ENCODE peak calls at places on chromosomes 2 and 18, in eight cellular contexts. One of them, this sample, is unnamed.
A peak's percentile ranks its signal among the peaks of the same experiment; 100 is the strongest.

GRCh38 chr2:225584821-225585220 is 185.3 kb downstream of the NYAP2 start:
- DNase-seq in psoas muscle: no peak
- DNase-seq in sigmoid colon: no peak
- DNase-seq in GM23338: no peak
- DNase-seq in lung: no peak
- DNase-seq in upper lobe of right lung: no peak
- DNase-seq in tibial nerve: no peak
- DNase-seq in HL-60: no peak
- DNase-seq in this sample: no peak

GRCh38 chr2:102062802-102063201 is 71.0 kb downstream of the IL1R2 start:
- DNase-seq in psoas muscle: no peak
- DNase-seq in sigmoid colon: no peak
- DNase-seq in GM23338: no peak
- DNase-seq in lung: no peak
- DNase-seq in upper lobe of right lung: no peak
- DNase-seq in tibial nerve: no peak
- DNase-seq in HL-60: no peak
- DNase-seq in this sample: no peak

GRCh38 chr2:171811229-171811628 is 82.8 kb downstream of the SLC25A12 start:
- DNase-seq in psoas muscle: no peak
- DNase-seq in sigmoid colon: no peak
- DNase-seq in GM23338: peak; percentile 48
- DNase-seq in lung: no peak
- DNase-seq in upper lobe of right lung: no peak
- DNase-seq in tibial nerve: no peak
- DNase-seq in HL-60: no peak
- DNase-seq in this sample: no peak

GRCh38 chr2:174546519-174547506 is 50.8 kb downstream of the WIPF1 start:
- DNase-seq in psoas muscle: no peak
- DNase-seq in sigmoid colon: no peak
- DNase-seq in GM23338: peak; percentile 82
- DNase-seq in lung: no peak
- DNase-seq in upper lobe of right lung: no peak
- DNase-seq in tibial nerve: no peak
- DNase-seq in HL-60: no peak
- DNase-seq in this sample: no peak

GRCh38 chr18:58895385-58895784 is 30.7 kb downstream of the ZNF532 start:
- DNase-seq in psoas muscle: no peak
- DNase-seq in sigmoid colon: no peak
- DNase-seq in GM23338: no peak
- DNase-seq in lung: no peak
- DNase-seq in upper lobe of right lung: no peak
- DNase-seq in tibial nerve: no peak
- DNase-seq in HL-60: no peak
- DNase-seq in this sample: no peak

GRCh38 chr2:201955702-201956141 is 77.9 kb upstream of the FZD7 start:
- DNase-seq in psoas muscle: peak; percentile 68
- DNase-seq in sigmoid colon: peak; percentile 74
- DNase-seq in GM23338: no peak
- DNase-seq in lung: no peak
- DNase-seq in upper lobe of right lung: no peak
- DNase-seq in tibial nerve: no peak
- DNase-seq in HL-60: no peak
- DNase-seq in this sample: no peak

GRCh38 chr2:238092486-238093035 is 7.6 kb upstream of the ESPNL start:
- DNase-seq in psoas muscle: peak; percentile 24
- DNase-seq in sigmoid colon: no peak
- DNase-seq in GM23338: no peak
- DNase-seq in lung: no peak
- DNase-seq in upper lobe of right lung: no peak
- DNase-seq in tibial nerve: no peak
- DNase-seq in HL-60: no peak
- DNase-seq in this sample: no peak

GRCh38 chr2:70123051-70123828 is 36.0 kb downstream of the PCBP1 start:
- DNase-seq in psoas muscle: peak; percentile 82
- DNase-seq in sigmoid colon: peak; percentile 85
- DNase-seq in GM23338: peak; percentile 96
- DNase-seq in lung: peak; percentile 41
- DNase-seq in upper lobe of right lung: no peak
- DNase-seq in tibial nerve: peak; percentile 55
- DNase-seq in HL-60: no peak
- DNase-seq in this sample: no peak

GRCh38 chr2:226794751-226795171 is 4.9 kb downstream of the IRS1 start:
- DNase-seq in psoas muscle: no peak
- DNase-seq in sigmoid colon: no peak
- DNase-seq in GM23338: peak; percentile 43
- DNase-seq in lung: no peak
- DNase-seq in upper lobe of right lung: no peak
- DNase-seq in tibial nerve: no peak
- DNase-seq in HL-60: no peak
- DNase-seq in this sample: no peak

GRCh38 chr2:124032799-124033198 is 7.7 kb downstream of the CNTNAP5 start:
- DNase-seq in psoas muscle: no peak
- DNase-seq in sigmoid colon: no peak
- DNase-seq in GM23338: no peak
- DNase-seq in lung: no peak
- DNase-seq in upper lobe of right lung: no peak
- DNase-seq in tibial nerve: no peak
- DNase-seq in HL-60: no peak
- DNase-seq in this sample: no peak

GRCh38 chr18:45383228-45383627 is 232.0 kb upstream of the SLC14A2 start:
- DNase-seq in psoas muscle: no peak
- DNase-seq in sigmoid colon: no peak
- DNase-seq in GM23338: no peak
- DNase-seq in lung: no peak
- DNase-seq in upper lobe of right lung: no peak
- DNase-seq in tibial nerve: no peak
- DNase-seq in HL-60: no peak
- DNase-seq in this sample: no peak

GRCh38 chr18:45384137-45384998 is 230.9 kb upstream of the SLC14A2 start:
- DNase-seq in psoas muscle: peak; percentile 62
- DNase-seq in sigmoid colon: no peak
- DNase-seq in GM23338: peak; percentile 93
- DNase-seq in lung: peak; percentile 54
- DNase-seq in upper lobe of right lung: no peak
- DNase-seq in tibial nerve: peak; percentile 24
- DNase-seq in HL-60: peak; percentile 8
- DNase-seq in this sample: peak; percentile 15

GRCh38 chr18:45386256-45386655 is 229.0 kb upstream of the SLC14A2 start:
- DNase-seq in psoas muscle: peak; percentile 65
- DNase-seq in sigmoid colon: no peak
- DNase-seq in GM23338: peak; percentile 89
- DNase-seq in lung: no peak
- DNase-seq in upper lobe of right lung: no peak
- DNase-seq in tibial nerve: no peak
- DNase-seq in HL-60: no peak
- DNase-seq in this sample: no peak
- TF ChIP-seq CTCF in psoas muscle: peak; percentile 51
- TF ChIP-seq CTCF in sigmoid colon: no peak
- TF ChIP-seq CTCF in GM23338: peak; percentile 81
- TF ChIP-seq CTCF in lung: no peak
- TF ChIP-seq CTCF in upper lobe of right lung: peak; percentile 34
- TF ChIP-seq CTCF in tibial nerve: no peak
- TF ChIP-seq CTCF in HL-60: peak; percentile 38
- TF ChIP-seq CTCF in this sample: peak; percentile 53

GRCh38 chr2:217216316-217216715 is 356.5 kb upstream of the TNP1 start:
- DNase-seq in psoas muscle: no peak
- DNase-seq in sigmoid colon: no peak
- DNase-seq in GM23338: no peak
- DNase-seq in lung: no peak
- DNase-seq in upper lobe of right lung: no peak
- DNase-seq in tibial nerve: no peak
- DNase-seq in HL-60: no peak
- DNase-seq in this sample: no peak
- H3K27me3 ChIP-seq in psoas muscle: no peaks in the 10 kb centered on the region
- H3K27me3 ChIP-seq in sigmoid colon: no peaks in the 10 kb centered on the region
- H3K27me3 ChIP-seq in GM23338: no peaks in the 10 kb centered on the region
- H3K27me3 ChIP-seq in lung: no peaks in the 10 kb centered on the region
- H3K27me3 ChIP-seq in upper lobe of right lung: no peaks in the 10 kb centered on the region
- H3K27me3 ChIP-seq in tibial nerve: no peaks in the 10 kb centered on the region
- H3K27me3 ChIP-seq in HL-60: no peaks in the 10 kb centered on the region
- H3K27me3 ChIP-seq in this sample: no peaks in the 10 kb centered on the region

DNA sequence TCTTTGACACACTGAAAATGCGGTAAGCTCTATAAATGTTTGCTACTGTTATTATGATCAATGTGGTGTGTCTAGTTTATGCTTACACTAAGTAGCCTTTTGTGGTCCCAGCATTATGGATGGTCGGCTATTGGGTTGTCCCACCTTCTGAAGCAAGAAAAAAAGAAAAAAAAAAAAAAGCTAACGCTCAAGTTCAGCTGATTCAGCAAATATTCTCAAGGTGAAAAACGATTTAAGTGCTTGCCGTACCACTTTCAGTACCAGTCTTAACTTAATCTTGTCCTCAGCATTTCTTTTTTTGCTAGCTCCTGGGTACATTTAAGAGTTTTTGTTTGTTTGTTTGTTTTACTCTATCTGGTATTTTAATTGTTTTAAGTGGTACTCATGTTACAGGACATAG is 87.5 kb downstream of the MBD5 start:
- DNase-seq in psoas muscle: no peak
- DNase-seq in sigmoid colon: no peak
- DNase-seq in GM23338: no peak
- DNase-seq in lung: no peak
- DNase-seq in upper lobe of right lung: no peak
- DNase-seq in tibial nerve: no peak
- DNase-seq in HL-60: no peak
- DNase-seq in this sample: no peak
- H3K4me3 ChIP-seq in psoas muscle: no peak overlapping the region
- H3K4me3 ChIP-seq in sigmoid colon: no peak overlapping the region
- H3K4me3 ChIP-seq in GM23338: no peak overlapping the region
- H3K4me3 ChIP-seq in lung: no peak overlapping the region
- H3K4me3 ChIP-seq in upper lobe of right lung: no peak overlapping the region
- H3K4me3 ChIP-seq in tibial nerve: no peak overlapping the region
- H3K4me3 ChIP-seq in HL-60: no peak overlapping the region
- H3K4me3 ChIP-seq in this sample: no peak overlapping the region

GRCh38 chr2:146927080-146927714 is 917.6 kb upstream of the ACVR2A start:
- DNase-seq in psoas muscle: peak; percentile 66
- DNase-seq in sigmoid colon: peak; percentile 81
- DNase-seq in GM23338: peak; percentile 84
- DNase-seq in lung: peak; percentile 53
- DNase-seq in upper lobe of right lung: no peak
- DNase-seq in tibial nerve: no peak
- DNase-seq in HL-60: no peak
- DNase-seq in this sample: no peak
- TF ChIP-seq CTCF in psoas muscle: peak; percentile 39
- TF ChIP-seq CTCF in sigmoid colon: peak; percentile 47
- TF ChIP-seq CTCF in GM23338: peak; percentile 79
- TF ChIP-seq CTCF in lung: peak; percentile 30
- TF ChIP-seq CTCF in upper lobe of right lung: peak; percentile 57
- TF ChIP-seq CTCF in tibial nerve: peak; percentile 67
- TF ChIP-seq CTCF in HL-60: no peak
- TF ChIP-seq CTCF in this sample: peak; percentile 49

GRCh38 chr18:76167440-76167839 is 327.6 kb downstream of the ZNF516 start:
- DNase-seq in psoas muscle: no peak
- DNase-seq in sigmoid colon: no peak
- DNase-seq in GM23338: no peak
- DNase-seq in lung: no peak
- DNase-seq in upper lobe of right lung: no peak
- DNase-seq in tibial nerve: no peak
- DNase-seq in HL-60: no peak
- DNase-seq in this sample: no peak
- H3K27me3 ChIP-seq in psoas muscle: no peaks in the 10 kb centered on the region
- H3K27me3 ChIP-seq in sigmoid colon: no peaks in the 10 kb centered on the region
- H3K27me3 ChIP-seq in GM23338: no peaks in the 10 kb centered on the region
- H3K27me3 ChIP-seq in lung: no peaks in the 10 kb centered on the region
- H3K27me3 ChIP-seq in upper lobe of right lung: no peaks in the 10 kb centered on the region
- H3K27me3 ChIP-seq in tibial nerve: no peaks in the 10 kb centered on the region
- H3K27me3 ChIP-seq in HL-60: peaks cover 10% of the 10 kb centered on the region
- H3K27me3 ChIP-seq in this sample: no peaks in the 10 kb centered on the region

GRCh38 chr2:237059155-237059875 is 26.4 kb upstream of the COPS8 start:
- DNase-seq in psoas muscle: no peak
- DNase-seq in sigmoid colon: no peak
- DNase-seq in GM23338: no peak
- DNase-seq in lung: no peak
- DNase-seq in upper lobe of right lung: no peak
- DNase-seq in tibial nerve: no peak
- DNase-seq in HL-60: no peak
- DNase-seq in this sample: peak; percentile 63
- H3K4me3 ChIP-seq in psoas muscle: no peak overlapping the region
- H3K4me3 ChIP-seq in sigmoid colon: no peak overlapping the region
- H3K4me3 ChIP-seq in GM23338: no peak overlapping the region
- H3K4me3 ChIP-seq in lung: no peak overlapping the region
- H3K4me3 ChIP-seq in upper lobe of right lung: no peak overlapping the region
- H3K4me3 ChIP-seq in tibial nerve: no peak overlapping the region
- H3K4me3 ChIP-seq in HL-60: no peak overlapping the region
- H3K4me3 ChIP-seq in this sample: peak overlapping the region; percentile 44

DNA sequence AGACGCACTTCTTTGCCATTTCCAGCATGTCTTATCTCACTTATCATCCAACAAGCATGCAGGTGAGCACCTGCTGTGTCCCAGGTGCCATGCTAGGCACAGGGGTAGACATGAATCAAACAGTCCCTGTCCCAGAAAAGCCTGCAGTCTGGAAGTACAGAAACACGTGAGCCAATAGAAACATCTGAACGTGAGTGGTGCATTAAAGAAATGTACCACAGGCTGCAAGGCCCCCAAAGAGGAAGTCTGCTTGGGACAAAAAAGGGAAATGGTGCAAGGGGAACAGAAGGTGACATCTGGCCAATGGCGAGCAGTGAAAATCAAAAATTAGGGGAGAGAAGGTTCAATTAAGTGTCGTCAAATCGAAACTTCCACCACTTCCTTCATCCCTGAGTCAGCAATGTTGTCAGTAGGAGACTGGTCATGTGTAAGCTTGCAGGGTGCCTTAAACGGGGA is 17.6 kb upstream of the TMEM247 start:
- DNase-seq in psoas muscle: no peak
- DNase-seq in sigmoid colon: no peak
- DNase-seq in GM23338: no peak
- DNase-seq in lung: no peak
- DNase-seq in upper lobe of right lung: no peak
- DNase-seq in tibial nerve: no peak
- DNase-seq in HL-60: peak; percentile 90
- DNase-seq in this sample: no peak
- TF ChIP-seq CTCF in psoas muscle: no peak
- TF ChIP-seq CTCF in sigmoid colon: no peak
- TF ChIP-seq CTCF in GM23338: no peak
- TF ChIP-seq CTCF in lung: no peak
- TF ChIP-seq CTCF in upper lobe of right lung: no peak
- TF ChIP-seq CTCF in tibial nerve: peak; percentile 20
- TF ChIP-seq CTCF in HL-60: no peak
- TF ChIP-seq CTCF in this sample: no peak

GRCh38 chr2:241977557-241978300 is 108.2 kb downstream of the RTP5 start:
- DNase-seq in psoas muscle: no peak
- DNase-seq in sigmoid colon: no peak
- DNase-seq in GM23338: no peak
- DNase-seq in lung: no peak
- DNase-seq in upper lobe of right lung: no peak
- DNase-seq in tibial nerve: no peak
- DNase-seq in HL-60: no peak
- DNase-seq in this sample: no peak

GRCh38 chr2:241982711-241983570 is 113.4 kb downstream of the RTP5 start:
- DNase-seq in psoas muscle: no peak
- DNase-seq in sigmoid colon: no peak
- DNase-seq in GM23338: no peak
- DNase-seq in lung: no peak
- DNase-seq in upper lobe of right lung: no peak
- DNase-seq in tibial nerve: no peak
- DNase-seq in HL-60: no peak
- DNase-seq in this sample: no peak

GRCh38 chr2:241978670-241979069 is 109.1 kb downstream of the RTP5 start:
- DNase-seq in psoas muscle: no peak
- DNase-seq in sigmoid colon: no peak
- DNase-seq in GM23338: no peak
- DNase-seq in lung: no peak
- DNase-seq in upper lobe of right lung: no peak
- DNase-seq in tibial nerve: no peak
- DNase-seq in HL-60: no peak
- DNase-seq in this sample: no peak

GRCh38 chr2:241981076-241981700 is 111.7 kb downstream of the RTP5 start:
- DNase-seq in psoas muscle: no peak
- DNase-seq in sigmoid colon: no peak
- DNase-seq in GM23338: no peak
- DNase-seq in lung: no peak
- DNase-seq in upper lobe of right lung: no peak
- DNase-seq in tibial nerve: no peak
- DNase-seq in HL-60: no peak
- DNase-seq in this sample: no peak

GRCh38 chr2:241980193-241980592 is 110.7 kb downstream of the RTP5 start:
- DNase-seq in psoas muscle: no peak
- DNase-seq in sigmoid colon: no peak
- DNase-seq in GM23338: no peak
- DNase-seq in lung: no peak
- DNase-seq in upper lobe of right lung: no peak
- DNase-seq in tibial nerve: no peak
- DNase-seq in HL-60: no peak
- DNase-seq in this sample: no peak
- H3K27me3 ChIP-seq in psoas muscle: no peaks in the 10 kb centered on the region
- H3K27me3 ChIP-seq in sigmoid colon: no peaks in the 10 kb centered on the region
- H3K27me3 ChIP-seq in GM23338: no peaks in the 10 kb centered on the region
- H3K27me3 ChIP-seq in lung: no peaks in the 10 kb centered on the region
- H3K27me3 ChIP-seq in upper lobe of right lung: no peaks in the 10 kb centered on the region
- H3K27me3 ChIP-seq in tibial nerve: no peaks in the 10 kb centered on the region
- H3K27me3 ChIP-seq in HL-60: no peaks in the 10 kb centered on the region
- H3K27me3 ChIP-seq in this sample: no peaks in the 10 kb centered on the region

This sample was measured in GM06990.